ENCODE peak calls at places on chromosomes 4 and X, in seven cellular contexts. E is dorsolateral prefrontal cortex, O is NCI-H1930, V is M059J, F is Right ventricle myocardium inferior, B is NCI-H345, N is NCI-H2029. J is an unnamed sample.

GRCh38 chr4:73067971-73068394 is 1.5 kb downstream of the COX18 start:
- DNase-seq in O (no peak), E (no peak), V (no peak), N (no peak), B (no peak), F (no peak), J (no peak)

GRCh38 chrX:119093991-119094741 is 21.4 kb downstream of the CT47C1 start:
- DNase-seq in O (no peak), V (peak; percentile 45), N (peak; percentile 13), E (no peak), B (peak; percentile 5), F (no peak), J (no peak)

GRCh38 chr4:63296773-63297172 is 1112.5 kb downstream of the TECRL start:
- DNase-seq in B (peak; percentile 3), E (no peak), V (no peak), F (no peak), N (no peak), O (no peak), J (no peak)

GRCh38 chr4:185381794-185382193 is 13.9 kb downstream of the LRP2BP start:
- DNase-seq in E (no peak), V (no peak), F (no peak), B (no peak), N (no peak), O (no peak), J (no peak)

GRCh38 chr4:172826346-172826745 is 342.3 kb upstream of the GALNT7 start:
- DNase-seq in F (no peak), N (no peak), O (no peak), E (no peak), V (no peak), B (no peak), J (peak; percentile 24)

GRCh38 chr4:27057662-27058061 is 197.0 kb downstream of the STIM2 start:
- DNase-seq in E (no peak), O (no peak), F (no peak), N (no peak), V (peak; percentile 5), B (peak; percentile 20), J (peak; percentile 35)

GRCh38 chrX:110414679-110415439 is 56.2 kb downstream of the RTL9 start:
- DNase-seq in F (no peak), E (no peak), B (no peak), O (no peak), N (no peak), V (peak; percentile 63), J (no peak)

GRCh38 chr4:42473071-42473684 is 75.9 kb downstream of the SHISA3 start:
- DNase-seq in V (no peak), E (no peak), O (no peak), B (no peak), F (no peak), N (no peak), J (no peak)

GRCh38 chr4:147479817-147480216 is 1.1 kb upstream of the EDNRA start:
- DNase-seq in O (no peak), B (no peak), V (peak; percentile 91), N (no peak), F (no peak), E (no peak), J (peak; percentile 83)

GRCh38 chr4:18842431-18842830 is 820.9 kb upstream of the LCORL start:
- DNase-seq in B (no peak), V (no peak), N (no peak), E (no peak), O (no peak), F (no peak), J (no peak)

GRCh38 chr4:113368056-113368455 is 318.6 kb downstream of the ANK2 start:
- DNase-seq in F (no peak), N (no peak), O (no peak), E (no peak), B (no peak), V (peak; percentile 46), J (no peak)

GRCh38 chr4:53459548-53459947 is 82.1 kb downstream of the FIP1L1 start:
- DNase-seq in F (no peak), V (peak; percentile 23), E (no peak), O (no peak), N (peak; percentile 39), B (no peak), J (no peak)

GRCh38 chrX:12648995-12649394 is 142.2 kb upstream of the PRPS2 start:
- DNase-seq in E (no peak), O (no peak), V (no peak), N (no peak), F (no peak), B (no peak), J (no peak)

GRCh38 chr4:125316391-125316780 is 1.6 kb downstream of the FAT4 start:
- DNase-seq in E (peak; percentile 24), B (peak; percentile 27), V (peak; percentile 48), N (peak; percentile 26), O (peak; percentile 2), F (no peak), J (no peak)

GRCh38 chr4:22237155-22237751 is 278.6 kb downstream of the ADGRA3 start:
- DNase-seq in N (no peak), O (no peak), B (peak; percentile 19), F (no peak), E (no peak), V (peak; percentile 10), J (peak; percentile 41)

GRCh38 chr4:106287353-106287969 is 28.5 kb downstream of the TBCK start:
- DNase-seq in E (no peak), O (no peak), F (no peak), N (peak; percentile 53), B (no peak), V (peak; percentile 84), J (peak; percentile 41)

GRCh38 chr4:48449151-48449550 is 34.0 kb upstream of the SLC10A4 start:
- DNase-seq in F (no peak), V (no peak), O (no peak), E (no peak), B (no peak), N (no peak), J (no peak)

GRCh38 chr4:156773648-156774357 is 197.8 kb downstream of the PDGFC start:
- DNase-seq in F (no peak), E (no peak), B (no peak), O (no peak), N (no peak), V (peak; percentile 81), J (no peak)

GRCh38 chr4:125187621-125188176 is 127.1 kb upstream of the FAT4 start:
- DNase-seq in E (no peak), V (peak; percentile 93), O (no peak), F (no peak), N (no peak), B (no peak), J (peak; percentile 24)

GRCh38 chr4:33722254-33722653 is 2522.1 kb downstream of the ARAP2 start:
- DNase-seq in N (no peak), V (peak; percentile 15), E (no peak), F (no peak), O (no peak), B (no peak), J (peak; percentile 61)

GRCh38 chr4:153276966-153277365 is 67.5 kb upstream of the MND1 start:
- DNase-seq in E (no peak), V (no peak), B (no peak), N (no peak), O (no peak), F (no peak), J (no peak)

GRCh38 chrX:131262738-131263679 is 26.1 kb downstream of the IGSF1 start:
- DNase-seq in O (no peak), E (no peak), B (no peak), V (peak; percentile 25), F (no peak), N (no peak), J (peak; percentile 0)

GRCh38 chrX:7108995-7109634 is 38.4 kb upstream of the STS start:
- DNase-seq in F (no peak), E (no peak), B (no peak), O (no peak), V (no peak), N (no peak), J (no peak)

GRCh38 chr4:53622739-53623151 is 31.5 kb upstream of the LNX1 start:
- DNase-seq in V (peak; percentile 42), O (no peak), B (no peak), F (no peak), N (no peak), E (no peak), J (no peak)

GRCh38 chr4:29277381-29277780 is 1442.8 kb upstream of the PCDH7 start:
- DNase-seq in V (peak; percentile 65), E (no peak), N (no peak), F (no peak), B (no peak), O (no peak), J (peak; percentile 17)

GRCh38 chr4:42078184-42078801 is 74.2 kb downstream of the BEND4 start:
- DNase-seq in N (no peak), O (no peak), F (no peak), E (no peak), V (no peak), B (no peak), J (no peak)

GRCh38 chr4:90597927-90598326 is 470.7 kb downstream of the CCSER1 start:
- DNase-seq in O (no peak), B (no peak), V (no peak), N (no peak), F (no peak), E (no peak), J (peak; percentile 1)

GRCh38 chrX:54920610-54921426 is at the start of gene TRO:
- DNase-seq in E (no peak), N (no peak), V (peak; percentile 8), O (peak; percentile 27), F (peak; percentile 37), B (peak; percentile 44), J (peak; percentile 43)

GRCh38 chrX:20263474-20263873 is 3.2 kb downstream of the RPS6KA3 start:
- DNase-seq in V (peak; percentile 62), N (no peak), E (no peak), B (no peak), O (no peak), F (no peak), J (no peak)

GRCh38 chr4:125105561-125105960 is 209.2 kb upstream of the FAT4 start:
- DNase-seq in F (no peak), B (no peak), E (no peak), N (no peak), O (no peak), V (peak; percentile 4), J (no peak)

J was measured in myocyte.